ENCODE peak calls at places on chromosomes 16 and 17, in seven cellular contexts. F, Z, D, U, P, B and O are unnamed samples.

GRCh38 chr17:76246080-76247066 is 6.1 kb upstream of the RNF157 start:
- DNase-seq in F (no peak), Z (no peak), D (no peak), U (peak; percentile 99), P (no peak), B (peak; percentile 94), O (peak; percentile 91)

GRCh38 chr16:10770907-10771306 is 27.3 kb downstream of the NUBP1 start:
- DNase-seq in F (no peak), Z (no peak), D (no peak), U (peak; percentile 28), P (no peak), B (peak; percentile 56), O (peak; percentile 48)

GRCh38 chr17:32445976-32446375 is 1.7 kb downstream of the PSMD11 start:
- DNase-seq in F (no peak), Z (no peak), D (peak; percentile 44), U (no peak), P (no peak), B (no peak), O (no peak)

GRCh38 chr16:3971261-3971660 is 90.7 kb upstream of the CREBBP start:
- DNase-seq in F (no peak), Z (no peak), D (peak; percentile 61), U (peak; percentile 20), P (no peak), B (no peak), O (no peak)

GRCh38 chr16:55711959-55712876 is 56.4 kb downstream of the SLC6A2 start:
- DNase-seq in F (peak; percentile 43), Z (peak; percentile 58), D (peak; percentile 55), U (peak; percentile 47), P (peak; percentile 35), B (peak; percentile 31), O (peak; percentile 6)

GRCh38 chr16:4212934-4213296 is 29.0 kb downstream of the SRL start:
- DNase-seq in F (no peak), Z (no peak), D (peak; percentile 50), U (no peak), P (no peak), B (no peak), O (no peak)

GRCh38 chr16:83268164-83268563 is 539.6 kb upstream of the HSBP1 start:
- DNase-seq in F (no peak), Z (no peak), D (no peak), U (no peak), P (no peak), B (no peak), O (no peak)

GRCh38 chr16:64437706-64438329 is 684.0 kb downstream of the CDH11 start:
- DNase-seq in F (no peak), Z (no peak), D (no peak), U (no peak), P (no peak), B (no peak), O (no peak)

GRCh38 chr16:21300309-21301167 is 22.4 kb upstream of the CRYM start:
- DNase-seq in F (peak; percentile 8), Z (peak; percentile 87), D (peak; percentile 97), U (peak; percentile 64), P (no peak), B (peak; percentile 99), O (peak; percentile 92)

GRCh38 chr17:44144966-44145739 is 3.4 kb downstream of the HROB start:
- DNase-seq in F (no peak), Z (no peak), D (no peak), U (no peak), P (no peak), B (no peak), O (no peak)

GRCh38 chr17:47744168-47745036 is 11.4 kb downstream of the TBX21 start:
- DNase-seq in F (no peak), Z (no peak), D (no peak), U (no peak), P (no peak), B (no peak), O (no peak)

GRCh38 chr17:72714357-72714966 is 378.0 kb downstream of the SLC39A11 start:
- DNase-seq in F (no peak), Z (no peak), D (peak; percentile 69), U (no peak), P (no peak), B (no peak), O (no peak)

GRCh38 chr17:30920683-30921543 is 832 bp upstream of the ADAP2 start:
- DNase-seq in F (no peak), Z (no peak), D (no peak), U (no peak), P (no peak), B (no peak), O (no peak)

GRCh38 chr17:62757518-62757951 is 50.6 kb downstream of the MARCHF10 start:
- DNase-seq in F (no peak), Z (no peak), D (no peak), U (no peak), P (no peak), B (no peak), O (no peak)

GRCh38 chr16:66406534-66407368 is 20.3 kb upstream of the BEAN1 start:
- DNase-seq in F (peak; percentile 90), Z (peak; percentile 89), D (peak; percentile 74), U (peak; percentile 75), P (peak; percentile 90), B (no peak), O (no peak)

GRCh38 chr17:76080934-76081287 is 1.9 kb downstream of the ZACN start:
- DNase-seq in F (no peak), Z (no peak), D (no peak), U (no peak), P (no peak), B (no peak), O (no peak)

GRCh38 chr16:67375161-67375560 is 18.1 kb downstream of the TPPP3 start:
- DNase-seq in F (no peak), Z (no peak), D (no peak), U (no peak), P (no peak), B (no peak), O (no peak)

GRCh38 chr16:66265556-66266133 is 100.8 kb upstream of the CDH5 start:
- DNase-seq in F (no peak), Z (no peak), D (no peak), U (no peak), P (no peak), B (no peak), O (no peak)

GRCh38 chr16:81649561-81649960 is 129.5 kb upstream of the PLCG2 start:
- DNase-seq in F (no peak), Z (no peak), D (no peak), U (no peak), P (no peak), B (no peak), O (no peak)